ENCODE peak calls at places on chromosomes 5 and 9, in nine cellular contexts. U is left ventricle myocardium superior; P is T-helper 17 cell; N is stimulated activated naive CD8-positive, alpha-beta T cell treated with anti-CD3 and anti-CD28 coated beads, Interleukin-15, Interleukin-2, amounts not matched to agents 100 U/mL and 50 U/mL, for 24 hours; L is activated CD8-positive, alpha-beta T cell treated with anti-CD3 and anti-CD28 coated beads, Interleukin-2, amount 10 ng/mL, durations not matched to agents 7 days and 5 days; M is gastroesophageal sphincter; C is activated naive CD4-positive, alpha-beta T cell treated with anti-CD3 and anti-CD28 coated beads, Interleukin-2, amount 50 U/mL, for 72 hours; F is activated naive CD8-positive, alpha-beta T cell treated with anti-CD3 and anti-CD28 coated beads, Interleukin-2, amount 50 U/mL, for 24 hours; W is upper lobe of left lung. V is an unnamed sample.

GRCh38 chr5:54470191-54470590 is 14.7 kb downstream of the HSPB3 start:
- ATAC-seq in W (no peak), F (no peak), P (no peak), C (no peak), U (no peak), M (no peak), N (no peak), L (no peak), V (no peak)

GRCh38 chr9:109974918-109975276 is 194.9 kb downstream of the PALM2AKAP2 start:
- ATAC-seq in C (no peak), W (no peak), P (no peak), N (no peak), L (no peak), M (no peak), U (no peak), F (no peak), V (no peak)

GRCh38 chr5:130545291-130545690 is 619.8 kb downstream of the HINT1 start:
- ATAC-seq in W (no peak), C (no peak), N (no peak), M (no peak), L (no peak), P (no peak), U (no peak), F (no peak), V (no peak)

GRCh38 chr5:178330791-178331404 is 98.3 kb upstream of the PHYKPL start:
- ATAC-seq in N (peak; percentile 50), M (no peak), C (peak; percentile 61), W (peak; percentile 4), P (no peak), U (peak; percentile 72), L (peak; percentile 93), F (peak; percentile 55), V (peak; percentile 20)

GRCh38 chr5:179347581-179347980 is 2.3 kb upstream of the ADAMTS2 start:
- ATAC-seq in F (no peak), U (no peak), M (no peak), P (no peak), N (no peak), L (no peak), C (no peak), W (no peak), V (no peak)

GRCh38 chr9:132673355-132673754 is 3.1 kb downstream of the GTF3C4 start:
- ATAC-seq in L (no peak), F (no peak), U (no peak), N (no peak), C (no peak), W (no peak), P (no peak), M (no peak), V (peak; percentile 3)

GRCh38 chr9:97744710-97745708 is 47.9 kb upstream of the XPA start:
- ATAC-seq in P (no peak), L (peak; percentile 27), C (no peak), M (no peak), U (no peak), W (no peak), F (no peak), N (no peak), V (no peak)

GRCh38 chr9:120857481-120857880 is 14.8 kb upstream of the PSMD5 start:
- ATAC-seq in W (no peak), P (no peak), C (no peak), M (no peak), U (peak; percentile 60), F (no peak), L (no peak), N (no peak), V (no peak)

GRCh38 chr9:5352637-5353248 is 13.1 kb upstream of the RLN1 start:
- ATAC-seq in N (peak; percentile 59), L (peak; percentile 94), F (no peak), M (no peak), W (no peak), C (peak; percentile 41), P (peak; percentile 68), U (no peak), V (peak; percentile 27)

GRCh38 chr5:71481441-71481840 is 26.0 kb downstream of the BDP1 start:
- ATAC-seq in N (no peak), C (no peak), M (no peak), P (no peak), W (no peak), U (no peak), L (no peak), F (no peak), V (no peak)

GRCh38 chr5:31382051-31382878 is 149.6 kb downstream of the DROSHA start:
- ATAC-seq in M (no peak), L (no peak), C (no peak), U (no peak), P (no peak), N (no peak), W (no peak), F (no peak), V (no peak)

GRCh38 chr5:91668261-91668660 is 285.1 kb upstream of the ARRDC3 start:
- ATAC-seq in N (no peak), W (no peak), C (no peak), L (no peak), P (no peak), F (no peak), M (no peak), U (no peak), V (no peak)